ENCODE peak calls at places on chromosomes 12 and 14, in ten cellular contexts. One of them, this sample, is unnamed.

GRCh38 chr14:104708606-104709268 is 15.3 kb upstream of the ADSS1 start:
- DNase-seq in activated naive CD8-positive, alpha-beta T cell treated with anti-CD3 and anti-CD28 coated beads, Interleukin-2, amount 50 U/mL, for 24 hours: peak; percentile 78
- DNase-seq in AG08396: peak; percentile 93
- DNase-seq in PC-3: peak; percentile 80
- DNase-seq in activated CD4-positive, CD25-positive, alpha-beta regulatory T cell treated with anti-CD3 and anti-CD28 coated beads, Interleukin-2, amount 50 U/mL, for 72 hours: peak; percentile 74
- DNase-seq in COLO829: peak; percentile 75
- DNase-seq in activated CD8-positive, alpha-beta T cell treated with anti-CD3 and anti-CD28 coated beads, Interleukin-2, amount 10 ng/mL, durations not matched to agents 7 days and 5 days: peak; percentile 81
- DNase-seq in cardiac muscle cell: peak; percentile 73
- DNase-seq in AG08395: peak; percentile 87
- DNase-seq in mucosa of gallbladder: peak; percentile 74
- DNase-seq in this sample: no peak

GRCh38 chr14:95518045-95518751 is 1.7 kb upstream of the SYNE3 start:
- DNase-seq in activated naive CD8-positive, alpha-beta T cell treated with anti-CD3 and anti-CD28 coated beads, Interleukin-2, amount 50 U/mL, for 24 hours: no peak
- DNase-seq in activated CD8-positive, alpha-beta T cell treated with anti-CD3 and anti-CD28 coated beads, Interleukin-2, amount 10 ng/mL, durations not matched to agents 7 days and 5 days: no peak
- DNase-seq in cardiac muscle cell: no peak
- DNase-seq in AG08395: no peak
- DNase-seq in AG08396: peak; percentile 31
- DNase-seq in PC-3: no peak
- DNase-seq in mucosa of gallbladder: no peak
- DNase-seq in COLO829: no peak
- DNase-seq in activated CD4-positive, CD25-positive, alpha-beta regulatory T cell treated with anti-CD3 and anti-CD28 coated beads, Interleukin-2, amount 50 U/mL, for 72 hours: peak; percentile 15
- DNase-seq in this sample: no peak

GRCh38 chr12:48744251-48745008 is 27.9 kb upstream of the CCNT1 start:
- DNase-seq in mucosa of gallbladder: no peak
- DNase-seq in cardiac muscle cell: no peak
- DNase-seq in AG08395: no peak
- DNase-seq in COLO829: no peak
- DNase-seq in activated CD4-positive, CD25-positive, alpha-beta regulatory T cell treated with anti-CD3 and anti-CD28 coated beads, Interleukin-2, amount 50 U/mL, for 72 hours: no peak
- DNase-seq in AG08396: no peak
- DNase-seq in activated naive CD8-positive, alpha-beta T cell treated with anti-CD3 and anti-CD28 coated beads, Interleukin-2, amount 50 U/mL, for 24 hours: no peak
- DNase-seq in activated CD8-positive, alpha-beta T cell treated with anti-CD3 and anti-CD28 coated beads, Interleukin-2, amount 10 ng/mL, durations not matched to agents 7 days and 5 days: no peak
- DNase-seq in PC-3: no peak
- DNase-seq in this sample: no peak

GRCh38 chr14:86885280-86885679 is 1107.7 kb downstream of the GALC start:
- DNase-seq in activated CD8-positive, alpha-beta T cell treated with anti-CD3 and anti-CD28 coated beads, Interleukin-2, amount 10 ng/mL, durations not matched to agents 7 days and 5 days: no peak
- DNase-seq in COLO829: no peak
- DNase-seq in AG08396: no peak
- DNase-seq in PC-3: no peak
- DNase-seq in cardiac muscle cell: no peak
- DNase-seq in activated naive CD8-positive, alpha-beta T cell treated with anti-CD3 and anti-CD28 coated beads, Interleukin-2, amount 50 U/mL, for 24 hours: no peak
- DNase-seq in AG08395: no peak
- DNase-seq in mucosa of gallbladder: no peak
- DNase-seq in activated CD4-positive, CD25-positive, alpha-beta regulatory T cell treated with anti-CD3 and anti-CD28 coated beads, Interleukin-2, amount 50 U/mL, for 72 hours: no peak
- DNase-seq in this sample: no peak

GRCh38 chr12:32273063-32273521 is 126.3 kb upstream of the FGD4 start:
- DNase-seq in mucosa of gallbladder: no peak
- DNase-seq in cardiac muscle cell: no peak
- DNase-seq in activated naive CD8-positive, alpha-beta T cell treated with anti-CD3 and anti-CD28 coated beads, Interleukin-2, amount 50 U/mL, for 24 hours: no peak
- DNase-seq in COLO829: no peak
- DNase-seq in AG08395: no peak
- DNase-seq in AG08396: no peak
- DNase-seq in activated CD4-positive, CD25-positive, alpha-beta regulatory T cell treated with anti-CD3 and anti-CD28 coated beads, Interleukin-2, amount 50 U/mL, for 72 hours: no peak
- DNase-seq in PC-3: peak; percentile 86
- DNase-seq in activated CD8-positive, alpha-beta T cell treated with anti-CD3 and anti-CD28 coated beads, Interleukin-2, amount 10 ng/mL, durations not matched to agents 7 days and 5 days: no peak
- DNase-seq in this sample: no peak

GRCh38 chr14:79278798-79279644 is 932.3 kb downstream of the DIO2 start:
- DNase-seq in cardiac muscle cell: peak; percentile 96
- DNase-seq in activated CD8-positive, alpha-beta T cell treated with anti-CD3 and anti-CD28 coated beads, Interleukin-2, amount 10 ng/mL, durations not matched to agents 7 days and 5 days: peak; percentile 23
- DNase-seq in AG08395: no peak
- DNase-seq in mucosa of gallbladder: peak; percentile 88
- DNase-seq in activated naive CD8-positive, alpha-beta T cell treated with anti-CD3 and anti-CD28 coated beads, Interleukin-2, amount 50 U/mL, for 24 hours: no peak
- DNase-seq in AG08396: peak; percentile 83
- DNase-seq in PC-3: peak; percentile 93
- DNase-seq in COLO829: peak; percentile 60
- DNase-seq in activated CD4-positive, CD25-positive, alpha-beta regulatory T cell treated with anti-CD3 and anti-CD28 coated beads, Interleukin-2, amount 50 U/mL, for 72 hours: no peak
- DNase-seq in this sample: no peak

GRCh38 chr14:26597136-26598080 is at the start of gene NOVA1:
- DNase-seq in activated CD4-positive, CD25-positive, alpha-beta regulatory T cell treated with anti-CD3 and anti-CD28 coated beads, Interleukin-2, amount 50 U/mL, for 72 hours: no peak
- DNase-seq in AG08395: peak; percentile 23
- DNase-seq in AG08396: peak; percentile 24
- DNase-seq in COLO829: no peak
- DNase-seq in mucosa of gallbladder: peak; percentile 10
- DNase-seq in cardiac muscle cell: peak; percentile 46
- DNase-seq in activated naive CD8-positive, alpha-beta T cell treated with anti-CD3 and anti-CD28 coated beads, Interleukin-2, amount 50 U/mL, for 24 hours: peak; percentile 1
- DNase-seq in PC-3: no peak
- DNase-seq in activated CD8-positive, alpha-beta T cell treated with anti-CD3 and anti-CD28 coated beads, Interleukin-2, amount 10 ng/mL, durations not matched to agents 7 days and 5 days: no peak
- DNase-seq in this sample: no peak

GRCh38 chr12:67534671-67535070 is 113.9 kb upstream of the DYRK2 start:
- DNase-seq in mucosa of gallbladder: no peak
- DNase-seq in activated naive CD8-positive, alpha-beta T cell treated with anti-CD3 and anti-CD28 coated beads, Interleukin-2, amount 50 U/mL, for 24 hours: no peak
- DNase-seq in AG08395: peak; percentile 90
- DNase-seq in activated CD4-positive, CD25-positive, alpha-beta regulatory T cell treated with anti-CD3 and anti-CD28 coated beads, Interleukin-2, amount 50 U/mL, for 72 hours: no peak
- DNase-seq in AG08396: peak; percentile 58
- DNase-seq in activated CD8-positive, alpha-beta T cell treated with anti-CD3 and anti-CD28 coated beads, Interleukin-2, amount 10 ng/mL, durations not matched to agents 7 days and 5 days: no peak
- DNase-seq in PC-3: peak; percentile 75
- DNase-seq in COLO829: no peak
- DNase-seq in cardiac muscle cell: no peak
- DNase-seq in this sample: no peak

GRCh38 chr12:2291182-2291832 is 238.5 kb downstream of the CACNA1C start:
- DNase-seq in AG08396: no peak
- DNase-seq in activated CD4-positive, CD25-positive, alpha-beta regulatory T cell treated with anti-CD3 and anti-CD28 coated beads, Interleukin-2, amount 50 U/mL, for 72 hours: no peak
- DNase-seq in cardiac muscle cell: peak; percentile 54
- DNase-seq in COLO829: peak; percentile 80
- DNase-seq in PC-3: peak; percentile 57
- DNase-seq in AG08395: no peak
- DNase-seq in mucosa of gallbladder: no peak
- DNase-seq in activated naive CD8-positive, alpha-beta T cell treated with anti-CD3 and anti-CD28 coated beads, Interleukin-2, amount 50 U/mL, for 24 hours: peak; percentile 28
- DNase-seq in activated CD8-positive, alpha-beta T cell treated with anti-CD3 and anti-CD28 coated beads, Interleukin-2, amount 10 ng/mL, durations not matched to agents 7 days and 5 days: peak; percentile 51
- DNase-seq in this sample: no peak

GRCh38 chr12:94644141-94644575 is 6.2 kb downstream of the TMCC3 start:
- DNase-seq in COLO829: no peak
- DNase-seq in activated CD4-positive, CD25-positive, alpha-beta regulatory T cell treated with anti-CD3 and anti-CD28 coated beads, Interleukin-2, amount 50 U/mL, for 72 hours: no peak
- DNase-seq in cardiac muscle cell: no peak
- DNase-seq in activated naive CD8-positive, alpha-beta T cell treated with anti-CD3 and anti-CD28 coated beads, Interleukin-2, amount 50 U/mL, for 24 hours: peak; percentile 16
- DNase-seq in AG08396: no peak
- DNase-seq in AG08395: no peak
- DNase-seq in mucosa of gallbladder: no peak
- DNase-seq in activated CD8-positive, alpha-beta T cell treated with anti-CD3 and anti-CD28 coated beads, Interleukin-2, amount 10 ng/mL, durations not matched to agents 7 days and 5 days: peak; percentile 45
- DNase-seq in PC-3: peak; percentile 77
- DNase-seq in this sample: peak; percentile 63

GRCh38 chr12:117622087-117622486 is 260.7 kb upstream of the NOS1 start:
- DNase-seq in COLO829: no peak
- DNase-seq in AG08396: no peak
- DNase-seq in activated CD8-positive, alpha-beta T cell treated with anti-CD3 and anti-CD28 coated beads, Interleukin-2, amount 10 ng/mL, durations not matched to agents 7 days and 5 days: no peak
- DNase-seq in cardiac muscle cell: no peak
- DNase-seq in activated naive CD8-positive, alpha-beta T cell treated with anti-CD3 and anti-CD28 coated beads, Interleukin-2, amount 50 U/mL, for 24 hours: no peak
- DNase-seq in activated CD4-positive, CD25-positive, alpha-beta regulatory T cell treated with anti-CD3 and anti-CD28 coated beads, Interleukin-2, amount 50 U/mL, for 72 hours: no peak
- DNase-seq in mucosa of gallbladder: no peak
- DNase-seq in AG08395: peak; percentile 22
- DNase-seq in PC-3: peak; percentile 71
- DNase-seq in this sample: no peak

GRCh38 chr14:51564986-51565604 is 86.6 kb upstream of the FRMD6 start:
- DNase-seq in AG08396: no peak
- DNase-seq in PC-3: peak; percentile 95
- DNase-seq in COLO829: no peak
- DNase-seq in mucosa of gallbladder: peak; percentile 52
- DNase-seq in activated CD8-positive, alpha-beta T cell treated with anti-CD3 and anti-CD28 coated beads, Interleukin-2, amount 10 ng/mL, durations not matched to agents 7 days and 5 days: no peak
- DNase-seq in AG08395: peak; percentile 25
- DNase-seq in activated naive CD8-positive, alpha-beta T cell treated with anti-CD3 and anti-CD28 coated beads, Interleukin-2, amount 50 U/mL, for 24 hours: no peak
- DNase-seq in activated CD4-positive, CD25-positive, alpha-beta regulatory T cell treated with anti-CD3 and anti-CD28 coated beads, Interleukin-2, amount 50 U/mL, for 72 hours: no peak
- DNase-seq in cardiac muscle cell: no peak
- DNase-seq in this sample: no peak

GRCh38 chr14:54364555-54365415 is 32.0 kb upstream of the CDKN3 start:
- DNase-seq in mucosa of gallbladder: no peak
- DNase-seq in activated naive CD8-positive, alpha-beta T cell treated with anti-CD3 and anti-CD28 coated beads, Interleukin-2, amount 50 U/mL, for 24 hours: no peak
- DNase-seq in AG08396: no peak
- DNase-seq in AG08395: peak; percentile 61
- DNase-seq in activated CD4-positive, CD25-positive, alpha-beta regulatory T cell treated with anti-CD3 and anti-CD28 coated beads, Interleukin-2, amount 50 U/mL, for 72 hours: no peak
- DNase-seq in COLO829: no peak
- DNase-seq in cardiac muscle cell: no peak
- DNase-seq in PC-3: peak; percentile 96
- DNase-seq in activated CD8-positive, alpha-beta T cell treated with anti-CD3 and anti-CD28 coated beads, Interleukin-2, amount 10 ng/mL, durations not matched to agents 7 days and 5 days: no peak
- DNase-seq in this sample: no peak

GRCh38 chr14:60204843-60205774 is 39.9 kb upstream of the DHRS7 start:
- DNase-seq in activated CD8-positive, alpha-beta T cell treated with anti-CD3 and anti-CD28 coated beads, Interleukin-2, amount 10 ng/mL, durations not matched to agents 7 days and 5 days: no peak
- DNase-seq in COLO829: no peak
- DNase-seq in activated CD4-positive, CD25-positive, alpha-beta regulatory T cell treated with anti-CD3 and anti-CD28 coated beads, Interleukin-2, amount 50 U/mL, for 72 hours: no peak
- DNase-seq in PC-3: no peak
- DNase-seq in AG08396: no peak
- DNase-seq in AG08395: no peak
- DNase-seq in cardiac muscle cell: no peak
- DNase-seq in activated naive CD8-positive, alpha-beta T cell treated with anti-CD3 and anti-CD28 coated beads, Interleukin-2, amount 50 U/mL, for 24 hours: no peak
- DNase-seq in mucosa of gallbladder: no peak
- DNase-seq in this sample: no peak

GRCh38 chr14:87899228-87899627 is 93.8 kb downstream of the GALC start:
- DNase-seq in PC-3: no peak
- DNase-seq in AG08396: no peak
- DNase-seq in COLO829: no peak
- DNase-seq in AG08395: no peak
- DNase-seq in cardiac muscle cell: no peak
- DNase-seq in activated CD4-positive, CD25-positive, alpha-beta regulatory T cell treated with anti-CD3 and anti-CD28 coated beads, Interleukin-2, amount 50 U/mL, for 72 hours: no peak
- DNase-seq in mucosa of gallbladder: no peak
- DNase-seq in activated naive CD8-positive, alpha-beta T cell treated with anti-CD3 and anti-CD28 coated beads, Interleukin-2, amount 50 U/mL, for 24 hours: no peak
- DNase-seq in activated CD8-positive, alpha-beta T cell treated with anti-CD3 and anti-CD28 coated beads, Interleukin-2, amount 10 ng/mL, durations not matched to agents 7 days and 5 days: no peak
- DNase-seq in this sample: no peak

GRCh38 chr14:28875937-28876910 is 109.6 kb downstream of the FOXG1 start:
- DNase-seq in cardiac muscle cell: peak; percentile 2
- DNase-seq in activated CD8-positive, alpha-beta T cell treated with anti-CD3 and anti-CD28 coated beads, Interleukin-2, amount 10 ng/mL, durations not matched to agents 7 days and 5 days: no peak
- DNase-seq in mucosa of gallbladder: no peak
- DNase-seq in activated CD4-positive, CD25-positive, alpha-beta regulatory T cell treated with anti-CD3 and anti-CD28 coated beads, Interleukin-2, amount 50 U/mL, for 72 hours: no peak
- DNase-seq in AG08396: no peak
- DNase-seq in activated naive CD8-positive, alpha-beta T cell treated with anti-CD3 and anti-CD28 coated beads, Interleukin-2, amount 50 U/mL, for 24 hours: no peak
- DNase-seq in PC-3: no peak
- DNase-seq in AG08395: no peak
- DNase-seq in COLO829: no peak
- DNase-seq in this sample: no peak

GRCh38 chr14:75205586-75205985 is 29.2 kb upstream of the TMED10 start:
- DNase-seq in PC-3: peak; percentile 60
- DNase-seq in cardiac muscle cell: no peak
- DNase-seq in COLO829: no peak
- DNase-seq in AG08395: peak; percentile 45
- DNase-seq in AG08396: no peak
- DNase-seq in activated CD8-positive, alpha-beta T cell treated with anti-CD3 and anti-CD28 coated beads, Interleukin-2, amount 10 ng/mL, durations not matched to agents 7 days and 5 days: peak; percentile 44
- DNase-seq in activated naive CD8-positive, alpha-beta T cell treated with anti-CD3 and anti-CD28 coated beads, Interleukin-2, amount 50 U/mL, for 24 hours: no peak
- DNase-seq in mucosa of gallbladder: no peak
- DNase-seq in activated CD4-positive, CD25-positive, alpha-beta regulatory T cell treated with anti-CD3 and anti-CD28 coated beads, Interleukin-2, amount 50 U/mL, for 72 hours: no peak
- DNase-seq in this sample: peak; percentile 78

GRCh38 chr12:92030618-92031017 is 115.0 kb downstream of the BTG1 start:
- DNase-seq in AG08396: no peak
- DNase-seq in activated naive CD8-positive, alpha-beta T cell treated with anti-CD3 and anti-CD28 coated beads, Interleukin-2, amount 50 U/mL, for 24 hours: peak; percentile 36
- DNase-seq in activated CD8-positive, alpha-beta T cell treated with anti-CD3 and anti-CD28 coated beads, Interleukin-2, amount 10 ng/mL, durations not matched to agents 7 days and 5 days: peak; percentile 79
- DNase-seq in mucosa of gallbladder: peak; percentile 47
- DNase-seq in activated CD4-positive, CD25-positive, alpha-beta regulatory T cell treated with anti-CD3 and anti-CD28 coated beads, Interleukin-2, amount 50 U/mL, for 72 hours: no peak
- DNase-seq in PC-3: no peak
- DNase-seq in cardiac muscle cell: no peak
- DNase-seq in COLO829: no peak
- DNase-seq in AG08395: no peak
- DNase-seq in this sample: peak; percentile 51

GRCh38 chr14:37262649-37263048 is 64.9 kb downstream of the MIPOL1 start:
- DNase-seq in mucosa of gallbladder: no peak
- DNase-seq in activated CD4-positive, CD25-positive, alpha-beta regulatory T cell treated with anti-CD3 and anti-CD28 coated beads, Interleukin-2, amount 50 U/mL, for 72 hours: no peak
- DNase-seq in COLO829: no peak
- DNase-seq in activated CD8-positive, alpha-beta T cell treated with anti-CD3 and anti-CD28 coated beads, Interleukin-2, amount 10 ng/mL, durations not matched to agents 7 days and 5 days: no peak
- DNase-seq in PC-3: no peak
- DNase-seq in activated naive CD8-positive, alpha-beta T cell treated with anti-CD3 and anti-CD28 coated beads, Interleukin-2, amount 50 U/mL, for 24 hours: no peak
- DNase-seq in AG08395: no peak
- DNase-seq in AG08396: no peak
- DNase-seq in cardiac muscle cell: no peak
- DNase-seq in this sample: no peak

GRCh38 chr12:15146585-15146984 is 74.6 kb downstream of the RERG start:
- DNase-seq in AG08395: no peak
- DNase-seq in mucosa of gallbladder: no peak
- DNase-seq in COLO829: no peak
- DNase-seq in activated CD8-positive, alpha-beta T cell treated with anti-CD3 and anti-CD28 coated beads, Interleukin-2, amount 10 ng/mL, durations not matched to agents 7 days and 5 days: no peak
- DNase-seq in activated naive CD8-positive, alpha-beta T cell treated with anti-CD3 and anti-CD28 coated beads, Interleukin-2, amount 50 U/mL, for 24 hours: no peak
- DNase-seq in cardiac muscle cell: peak; percentile 38
- DNase-seq in PC-3: no peak
- DNase-seq in AG08396: no peak
- DNase-seq in activated CD4-positive, CD25-positive, alpha-beta regulatory T cell treated with anti-CD3 and anti-CD28 coated beads, Interleukin-2, amount 50 U/mL, for 72 hours: no peak
- DNase-seq in this sample: no peak

GRCh38 chr14:59565112-59565511 is 11.5 kb downstream of the CCDC175 start:
- DNase-seq in activated naive CD8-positive, alpha-beta T cell treated with anti-CD3 and anti-CD28 coated beads, Interleukin-2, amount 50 U/mL, for 24 hours: no peak
- DNase-seq in PC-3: peak; percentile 91
- DNase-seq in AG08395: no peak
- DNase-seq in AG08396: no peak
- DNase-seq in cardiac muscle cell: no peak
- DNase-seq in COLO829: no peak
- DNase-seq in activated CD4-positive, CD25-positive, alpha-beta regulatory T cell treated with anti-CD3 and anti-CD28 coated beads, Interleukin-2, amount 50 U/mL, for 72 hours: no peak
- DNase-seq in activated CD8-positive, alpha-beta T cell treated with anti-CD3 and anti-CD28 coated beads, Interleukin-2, amount 10 ng/mL, durations not matched to agents 7 days and 5 days: no peak
- DNase-seq in mucosa of gallbladder: no peak
- DNase-seq in this sample: no peak

GRCh38 chr12:92032965-92033364 is 112.7 kb downstream of the BTG1 start:
- DNase-seq in activated CD4-positive, CD25-positive, alpha-beta regulatory T cell treated with anti-CD3 and anti-CD28 coated beads, Interleukin-2, amount 50 U/mL, for 72 hours: no peak
- DNase-seq in AG08395: no peak
- DNase-seq in mucosa of gallbladder: no peak
- DNase-seq in cardiac muscle cell: no peak
- DNase-seq in activated naive CD8-positive, alpha-beta T cell treated with anti-CD3 and anti-CD28 coated beads, Interleukin-2, amount 50 U/mL, for 24 hours: no peak
- DNase-seq in AG08396: no peak
- DNase-seq in COLO829: no peak
- DNase-seq in PC-3: no peak
- DNase-seq in activated CD8-positive, alpha-beta T cell treated with anti-CD3 and anti-CD28 coated beads, Interleukin-2, amount 10 ng/mL, durations not matched to agents 7 days and 5 days: no peak
- DNase-seq in this sample: no peak

GRCh38 chr12:16076553-16076952 is 165.4 kb downstream of the DERA start:
- DNase-seq in COLO829: peak; percentile 58
- DNase-seq in PC-3: peak; percentile 66
- DNase-seq in activated CD8-positive, alpha-beta T cell treated with anti-CD3 and anti-CD28 coated beads, Interleukin-2, amount 10 ng/mL, durations not matched to agents 7 days and 5 days: no peak
- DNase-seq in cardiac muscle cell: peak; percentile 23
- DNase-seq in mucosa of gallbladder: peak; percentile 17
- DNase-seq in AG08396: peak; percentile 35
- DNase-seq in activated CD4-positive, CD25-positive, alpha-beta regulatory T cell treated with anti-CD3 and anti-CD28 coated beads, Interleukin-2, amount 50 U/mL, for 72 hours: no peak
- DNase-seq in activated naive CD8-positive, alpha-beta T cell treated with anti-CD3 and anti-CD28 coated beads, Interleukin-2, amount 50 U/mL, for 24 hours: no peak
- DNase-seq in AG08395: peak; percentile 23
- DNase-seq in this sample: no peak

GRCh38 chr14:30296956-30297405 is 262.0 kb upstream of the G2E3 start:
- DNase-seq in activated CD4-positive, CD25-positive, alpha-beta regulatory T cell treated with anti-CD3 and anti-CD28 coated beads, Interleukin-2, amount 50 U/mL, for 72 hours: no peak
- DNase-seq in activated naive CD8-positive, alpha-beta T cell treated with anti-CD3 and anti-CD28 coated beads, Interleukin-2, amount 50 U/mL, for 24 hours: no peak
- DNase-seq in cardiac muscle cell: no peak
- DNase-seq in AG08395: no peak
- DNase-seq in PC-3: no peak
- DNase-seq in mucosa of gallbladder: no peak
- DNase-seq in AG08396: no peak
- DNase-seq in COLO829: no peak
- DNase-seq in activated CD8-positive, alpha-beta T cell treated with anti-CD3 and anti-CD28 coated beads, Interleukin-2, amount 10 ng/mL, durations not matched to agents 7 days and 5 days: no peak
- DNase-seq in this sample: no peak

GRCh38 chr14:61177279-61178225 is 103.6 kb downstream of the TMEM30B start:
- DNase-seq in AG08396: no peak
- DNase-seq in cardiac muscle cell: no peak
- DNase-seq in AG08395: no peak
- DNase-seq in activated CD8-positive, alpha-beta T cell treated with anti-CD3 and anti-CD28 coated beads, Interleukin-2, amount 10 ng/mL, durations not matched to agents 7 days and 5 days: no peak
- DNase-seq in activated CD4-positive, CD25-positive, alpha-beta regulatory T cell treated with anti-CD3 and anti-CD28 coated beads, Interleukin-2, amount 50 U/mL, for 72 hours: no peak
- DNase-seq in mucosa of gallbladder: no peak
- DNase-seq in COLO829: no peak
- DNase-seq in PC-3: peak; percentile 49
- DNase-seq in activated naive CD8-positive, alpha-beta T cell treated with anti-CD3 and anti-CD28 coated beads, Interleukin-2, amount 50 U/mL, for 24 hours: no peak
- DNase-seq in this sample: no peak

GRCh38 chr12:13179159-13180074 is 17.1 kb upstream of the EMP1 start:
- DNase-seq in activated CD8-positive, alpha-beta T cell treated with anti-CD3 and anti-CD28 coated beads, Interleukin-2, amount 10 ng/mL, durations not matched to agents 7 days and 5 days: peak; percentile 73
- DNase-seq in AG08396: no peak
- DNase-seq in mucosa of gallbladder: peak; percentile 38
- DNase-seq in cardiac muscle cell: peak; percentile 81
- DNase-seq in activated naive CD8-positive, alpha-beta T cell treated with anti-CD3 and anti-CD28 coated beads, Interleukin-2, amount 50 U/mL, for 24 hours: peak; percentile 71
- DNase-seq in COLO829: no peak
- DNase-seq in activated CD4-positive, CD25-positive, alpha-beta regulatory T cell treated with anti-CD3 and anti-CD28 coated beads, Interleukin-2, amount 50 U/mL, for 72 hours: peak; percentile 43
- DNase-seq in PC-3: peak; percentile 74
- DNase-seq in AG08395: peak; percentile 56
- DNase-seq in this sample: no peak

GRCh38 chr14:76773188-76773885 is 12.1 kb downstream of the VASH1 start:
- DNase-seq in AG08395: peak; percentile 94
- DNase-seq in COLO829: peak; percentile 63
- DNase-seq in AG08396: peak; percentile 88
- DNase-seq in activated naive CD8-positive, alpha-beta T cell treated with anti-CD3 and anti-CD28 coated beads, Interleukin-2, amount 50 U/mL, for 24 hours: peak; percentile 49
- DNase-seq in activated CD8-positive, alpha-beta T cell treated with anti-CD3 and anti-CD28 coated beads, Interleukin-2, amount 10 ng/mL, durations not matched to agents 7 days and 5 days: peak; percentile 22
- DNase-seq in cardiac muscle cell: no peak
- DNase-seq in PC-3: peak; percentile 80
- DNase-seq in activated CD4-positive, CD25-positive, alpha-beta regulatory T cell treated with anti-CD3 and anti-CD28 coated beads, Interleukin-2, amount 50 U/mL, for 72 hours: no peak
- DNase-seq in mucosa of gallbladder: peak; percentile 71
- DNase-seq in this sample: peak; percentile 95

GRCh38 chr14:63262446-63262845 is 56.3 kb downstream of the GPHB5 start:
- DNase-seq in activated CD4-positive, CD25-positive, alpha-beta regulatory T cell treated with anti-CD3 and anti-CD28 coated beads, Interleukin-2, amount 50 U/mL, for 72 hours: no peak
- DNase-seq in PC-3: no peak
- DNase-seq in COLO829: no peak
- DNase-seq in activated CD8-positive, alpha-beta T cell treated with anti-CD3 and anti-CD28 coated beads, Interleukin-2, amount 10 ng/mL, durations not matched to agents 7 days and 5 days: no peak
- DNase-seq in cardiac muscle cell: no peak
- DNase-seq in AG08396: no peak
- DNase-seq in AG08395: no peak
- DNase-seq in activated naive CD8-positive, alpha-beta T cell treated with anti-CD3 and anti-CD28 coated beads, Interleukin-2, amount 50 U/mL, for 24 hours: no peak
- DNase-seq in mucosa of gallbladder: no peak
- DNase-seq in this sample: no peak